ENCODE peak calls at places on chromosome 16, in six cellular contexts. L is psoas muscle, E is PC-3, P is choroid plexus epithelial cell, H is AG10803, W is fibroblast of lung. V is an unnamed sample.

GRCh38 chr16:35200662-35201061 is 1741.2 kb downstream of the TP53TG3F start:
- DNase-seq in L (no peak), H (no peak), W (no peak), P (no peak), E (no peak), V (no peak)

GRCh38 chr16:76486740-76487139 is 209.5 kb downstream of the CNTNAP4 start:
- DNase-seq in L (no peak), E (no peak), W (no peak), P (no peak), H (no peak), V (no peak)

GRCh38 chr16:31460582-31461002 is 1.3 kb downstream of the ARMC5 start:
- DNase-seq in W (peak), P (peak), L (no peak), E (peak), H (peak), V (no peak)

GRCh38 chr16:10390867-10391266 is 5.0 kb downstream of the ATF7IP2 start:
- DNase-seq in E (no peak), L (no peak), H (no peak), W (no peak), P (no peak), V (no peak)

GRCh38 chr16:61887903-61888302 is 148.3 kb downstream of the CDH8 start:
- DNase-seq in E (peak), W (no peak), L (no peak), P (peak), H (peak), V (no peak)

GRCh38 chr16:87410958-87411357 is 18.8 kb downstream of the MAP1LC3B start:
- DNase-seq in E (no peak), P (no peak), W (no peak), L (no peak), H (no peak), V (no peak)

GRCh38 chr16:27430923-27431484 is 29.0 kb downstream of the IL21R start:
- DNase-seq in P (peak), E (no peak), W (peak), L (no peak), H (peak), V (no peak)

GRCh38 chr16:84220851-84221250 is 19.0 kb downstream of the KCNG4 start:
- DNase-seq in H (peak), E (peak), L (no peak), W (no peak), P (peak), V (no peak)

GRCh38 chr16:22313141-22313781 is 16.1 kb downstream of the POLR3E start:
- DNase-seq in P (no peak), L (no peak), H (no peak), E (no peak), W (no peak), V (no peak)

GRCh38 chr16:17607075-17607509 is 136.3 kb upstream of the XYLT1 start:
- DNase-seq in E (no peak), L (no peak), W (no peak), P (no peak), H (no peak), V (no peak)

GRCh38 chr16:4214215-4214621 is 27.7 kb downstream of the SRL start:
- DNase-seq in E (peak), W (peak), P (peak), L (peak), H (peak), V (no peak)

GRCh38 chr16:17235147-17235817 is 235.5 kb downstream of the XYLT1 start:
- DNase-seq in P (no peak), L (no peak), H (no peak), E (no peak), W (no peak), V (no peak)

GRCh38 chr16:3183445-3184139 is 4.4 kb upstream of the OR1F1 start:
- DNase-seq in P (no peak), H (no peak), W (no peak), L (no peak), E (no peak), V (no peak)

GRCh38 chr16:69465083-69465721 is 40.8 kb downstream of the CYB5B start:
- DNase-seq in E (no peak), H (no peak), W (peak), L (no peak), P (peak), V (no peak)

GRCh38 chr16:21088646-21089538 is 61.8 kb downstream of the DNAH3 start:
- DNase-seq in W (peak), E (peak), H (peak), L (no peak), P (no peak), V (no peak)

GRCh38 chr16:77991701-77992100 is 30.6 kb upstream of the CLEC3A start:
- DNase-seq in W (no peak), L (no peak), P (no peak), E (no peak), H (no peak), V (no peak)

GRCh38 chr16:57616241-57616640 is 12.2 kb upstream of the ADGRG1 start:
- DNase-seq in P (no peak), W (no peak), H (no peak), L (no peak), E (no peak), V (no peak)

GRCh38 chr16:71807905-71808592 is 585 bp downstream of the AP1G1 start:
- DNase-seq in L (no peak), H (peak), P (peak), E (no peak), W (peak), V (no peak)

GRCh38 chr16:16028311-16028999 is 79.0 kb downstream of the ABCC1 start:
- DNase-seq in P (no peak), E (peak), H (no peak), W (no peak), L (no peak), V (no peak)

GRCh38 chr16:67188798-67189197 is 1.1 kb downstream of the EXOC3L1 start:
- DNase-seq in E (no peak), H (no peak), P (no peak), L (no peak), W (no peak), V (no peak)

GRCh38 chr16:67191410-67191994 is 453 bp upstream of the E2F4 start:
- DNase-seq in L (no peak), W (no peak), H (no peak), P (no peak), E (no peak), V (no peak)

GRCh38 chr16:67191995-67192681 is at the start of gene E2F4:
- DNase-seq in E (peak), P (peak), H (peak), L (peak), W (peak), V (peak)

GRCh38 chr16:67190448-67191399 is 788 bp upstream of the EXOC3L1 start:
- DNase-seq in E (no peak), W (peak), H (no peak), P (no peak), L (no peak), V (no peak)

DNA sequence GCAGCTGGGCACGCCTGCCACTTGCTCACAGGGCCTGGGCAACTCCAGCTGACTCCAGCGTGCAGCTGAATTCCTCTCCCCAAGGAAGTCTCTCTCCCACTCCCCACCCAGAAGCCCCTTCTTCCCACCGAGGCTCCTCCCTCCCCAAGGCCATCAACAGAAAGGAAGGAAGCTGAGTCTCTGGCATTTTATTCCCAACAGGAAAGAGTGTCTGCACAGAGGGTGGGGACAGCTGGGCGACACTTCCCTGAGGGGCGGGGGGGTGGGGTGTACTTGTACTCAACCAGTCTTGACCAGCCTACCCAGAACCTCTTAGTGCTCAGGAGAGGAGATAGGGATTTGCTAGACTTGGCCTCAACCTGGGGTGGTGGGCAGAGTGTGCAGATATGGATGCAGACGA is at the start of gene EXOC3L1:
- DNase-seq in H (no peak), W (no peak), P (no peak), L (no peak), E (no peak), V (no peak)
- H3K4me3 ChIP-seq in H (no peak), W (no peak), P (no peak), L (peak), E (no peak), V (no peak)

GRCh38 chr16:89076159-89076558 is 17.5 kb upstream of the ACSF3 start:
- DNase-seq in E (no peak), W (no peak), L (no peak), P (no peak), H (no peak), V (no peak)

GRCh38 chr16:89070590-89070989 is 23.1 kb upstream of the ACSF3 start:
- DNase-seq in E (no peak), W (no peak), P (no peak), L (no peak), H (no peak), V (no peak)

GRCh38 chr16:89072216-89073130 is 21.2 kb upstream of the ACSF3 start:
- DNase-seq in P (no peak), W (no peak), H (peak), E (no peak), L (no peak), V (no peak)

GRCh38 chr16:89071686-89072182 is 21.9 kb upstream of the ACSF3 start:
- DNase-seq in H (no peak), L (no peak), P (no peak), E (no peak), W (no peak), V (no peak)

DNA sequence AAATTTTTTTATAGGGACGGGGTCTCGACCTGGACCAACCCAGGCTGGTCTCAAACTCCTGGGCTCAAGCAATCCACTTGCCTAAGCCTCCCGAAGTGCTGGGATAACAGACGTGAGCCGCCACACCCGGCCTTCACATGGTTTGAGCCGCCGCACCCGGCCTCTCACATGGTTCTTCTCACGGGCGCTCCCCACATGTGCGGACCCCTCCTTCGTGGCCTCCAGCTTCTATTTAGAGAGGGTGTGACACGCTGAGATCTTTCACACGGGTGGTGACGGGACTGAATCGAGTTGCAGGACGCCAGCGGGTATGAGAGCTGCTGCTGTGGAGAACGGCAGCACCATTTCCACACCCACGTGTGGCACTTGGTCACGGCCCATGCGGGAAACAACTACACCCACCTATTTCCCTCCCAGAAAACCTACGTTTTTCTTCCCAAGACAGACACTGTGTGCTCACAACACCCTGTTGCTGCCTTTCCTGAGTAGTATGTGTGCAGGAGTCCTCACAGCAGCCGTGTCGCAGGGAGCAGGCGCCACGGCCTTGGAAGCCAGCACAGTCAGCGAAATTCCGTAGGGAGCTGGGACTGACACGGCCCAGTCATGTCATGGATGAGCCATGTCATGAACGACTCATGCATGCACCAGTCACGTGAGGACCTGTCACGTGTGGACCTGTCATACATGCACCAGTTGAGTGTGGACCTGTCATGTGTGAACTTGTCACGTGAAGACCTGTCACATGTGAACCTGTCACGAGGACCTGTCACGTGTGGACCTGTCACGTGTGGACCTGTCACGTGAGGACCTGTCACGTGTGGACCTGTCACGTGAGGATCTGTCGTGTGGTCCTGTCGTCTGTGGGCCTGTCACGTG is 20.1 kb upstream of the ACSF3 start:
- DNase-seq in E (no peak), L (no peak), P (no peak), W (no peak), H (no peak), V (no peak)
- H3K4me3 ChIP-seq in E (no peak), L (no peak), P (no peak), W (no peak), H (no peak), V (no peak)

GRCh38 chr16:86087011-86087453 is 188.1 kb downstream of the IRF8 start:
- DNase-seq in W (no peak), P (no peak), H (no peak), E (no peak), L (no peak), V (no peak)
- H3K4me3 ChIP-seq in W (no peak), P (no peak), H (no peak), E (no peak), L (no peak), V (no peak)

GRCh38 chr16:29963021-29963743 is 1.3 kb downstream of the TMEM219 start:
- DNase-seq in L (no peak), H (no peak), E (no peak), P (no peak), W (no peak), V (no peak)
- H3K4me3 ChIP-seq in L (peak), H (peak), E (no peak), P (peak), W (peak), V (peak)

DNA sequence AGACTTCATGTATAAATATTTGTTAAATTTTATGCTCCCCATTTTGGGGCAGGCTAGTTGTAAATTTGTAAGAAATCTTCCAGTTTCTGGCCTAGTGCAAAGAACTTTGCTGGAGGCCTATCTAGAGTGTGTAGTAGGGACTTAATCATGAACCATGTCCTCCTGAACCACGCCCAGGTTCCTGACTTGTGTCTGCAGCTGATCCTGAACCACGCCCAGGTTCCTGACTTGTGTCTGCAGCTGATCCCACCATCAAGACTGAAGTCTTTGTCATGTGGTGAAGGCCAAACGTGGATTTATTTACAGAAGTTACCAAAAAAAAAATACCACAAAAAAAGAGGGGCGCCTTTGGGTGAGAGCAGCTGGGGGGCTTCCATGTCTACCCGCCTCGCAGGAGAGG is 33.1 kb downstream of the LMF1 start:
- DNase-seq in H (no peak), E (no peak), L (no peak), P (no peak), W (no peak), V (no peak)
- H3K4me3 ChIP-seq in H (no peak), E (no peak), L (no peak), P (no peak), W (no peak), V (no peak)

GRCh38 chr16:74775255-74775654 is 635 bp upstream of the FA2H start:
- DNase-seq in E (no peak), W (no peak), P (no peak), L (no peak), H (no peak), V (no peak)
- H3K4me3 ChIP-seq in E (peak), W (no peak), P (no peak), L (peak), H (no peak), V (no peak)

DNA sequence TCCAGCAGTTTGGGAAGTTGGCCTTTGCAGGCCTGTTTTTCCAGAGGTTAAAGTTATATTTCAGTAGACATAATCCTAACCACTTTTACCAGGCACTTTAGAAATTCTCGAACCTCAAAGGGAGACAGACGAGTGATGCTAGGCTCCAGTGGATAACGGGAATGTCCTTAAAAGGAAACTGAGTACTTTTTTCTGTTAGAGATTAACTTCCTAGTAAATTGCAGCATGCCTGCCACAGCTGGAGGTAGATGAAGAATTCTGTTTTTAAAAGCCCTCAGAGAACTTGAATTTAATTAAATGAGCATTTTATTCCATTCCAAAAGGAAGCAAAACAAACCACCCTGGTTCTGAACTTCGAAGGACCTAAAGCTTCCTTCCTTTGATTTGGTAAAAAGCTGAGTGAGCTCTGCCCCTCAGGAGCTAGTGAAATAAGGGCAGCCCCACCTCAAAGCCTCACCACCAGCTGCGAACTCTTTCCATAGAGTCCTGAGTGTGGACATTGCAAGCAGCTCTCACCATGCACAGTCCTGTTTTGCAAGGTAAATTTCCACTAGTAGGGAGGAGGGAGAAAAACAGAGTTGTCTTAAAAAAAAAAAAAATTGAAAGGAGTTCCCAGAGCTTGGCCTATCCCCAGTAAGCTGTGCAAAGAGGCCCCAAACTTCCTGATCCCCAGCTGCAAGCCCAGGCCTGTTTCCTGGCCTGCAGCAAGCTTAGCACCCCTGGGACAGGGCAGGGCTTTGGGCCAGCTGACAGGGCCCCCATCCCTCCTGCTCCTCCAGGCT is 11.3 kb downstream of the CHD9NB start:
- DNase-seq in E (no peak), P (peak), L (peak), H (peak), W (peak), V (no peak)
- H3K4me3 ChIP-seq in E (no peak), P (no peak), L (peak), H (no peak), W (no peak), V (no peak)

DNA sequence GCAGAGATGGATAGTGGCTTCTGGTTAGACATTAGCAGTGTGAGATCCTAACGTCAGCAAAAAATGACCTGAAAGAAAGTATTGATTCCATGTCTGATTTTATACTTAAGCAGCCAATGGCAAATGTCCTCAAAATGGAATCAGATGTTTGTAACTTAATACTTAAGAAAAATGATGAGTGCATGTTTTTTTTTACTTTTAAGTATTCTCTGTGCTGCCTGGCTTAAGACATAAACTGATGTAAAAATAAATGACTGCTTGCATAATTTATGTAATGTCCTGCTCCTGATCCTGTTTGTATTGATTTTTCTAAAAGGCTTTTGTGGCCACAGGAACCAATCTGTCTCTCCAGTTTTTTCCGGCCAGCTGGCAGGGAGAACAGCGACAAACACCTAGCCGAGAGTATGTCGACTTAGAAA is 7.4 kb downstream of the CBFB start:
- DNase-seq in W (no peak), H (peak), L (no peak), P (no peak), E (no peak), V (no peak)
- H3K4me3 ChIP-seq in W (no peak), H (no peak), L (no peak), P (no peak), E (no peak), V (no peak)

GRCh38 chr16:55656695-55657092 is 906 bp downstream of the SLC6A2 start:
- DNase-seq in W (no peak), E (no peak), L (no peak), H (no peak), P (no peak), V (no peak)

GRCh38 chr16:55653106-55653505 is 2.7 kb upstream of the SLC6A2 start:
- DNase-seq in L (no peak), W (no peak), H (no peak), P (no peak), E (no peak), V (no peak)

GRCh38 chr16:55655381-55655708 is 443 bp upstream of the SLC6A2 start:
- DNase-seq in P (no peak), H (no peak), L (no peak), W (no peak), E (no peak), V (no peak)

GRCh38 chr16:55657616-55658015 is 1.8 kb downstream of the SLC6A2 start:
- DNase-seq in E (no peak), W (no peak), L (no peak), P (no peak), H (no peak), V (no peak)

GRCh38 chr16:55655709-55656694 is at the start of gene SLC6A2:
- DNase-seq in L (peak), E (no peak), H (no peak), P (no peak), W (no peak), V (no peak)
- H3K4me3 ChIP-seq in L (peak), E (no peak), H (no peak), P (no peak), W (no peak), V (no peak)